ENCODE peak calls at places on chromosomes 6 and 20, in six cellular contexts. C is hippocampal formation, D is H4, J is T-cell, S is AG10803, A is AG04450. Q is an unnamed sample.

GRCh38 chr6:71602385-71602949 is 283.9 kb upstream of the RIMS1 start:
- DNase-seq in S (peak; percentile 97), D (no peak), A (no peak), J (no peak), C (no peak), Q (no peak)

GRCh38 chr6:123529058-123529457 is 107.7 kb downstream of the TRDN start:
- DNase-seq in S (no peak), A (no peak), D (no peak), J (no peak), C (no peak), Q (no peak)

GRCh38 chr6:156809034-156809433 is 31.9 kb downstream of the ARID1B start:
- DNase-seq in D (no peak), J (no peak), S (peak; percentile 76), C (no peak), A (no peak), Q (no peak)

GRCh38 chr6:18680842-18681241 is 293.7 kb downstream of the RNF144B start:
- DNase-seq in S (no peak), C (no peak), A (no peak), J (no peak), D (no peak), Q (no peak)

GRCh38 chr6:152750694-152751093 is at the start of gene VIP:
- DNase-seq in J (no peak), S (peak; percentile 40), A (no peak), C (no peak), D (no peak), Q (peak; percentile 36)

GRCh38 chr20:38635721-38636285 is 34.2 kb downstream of the ARHGAP40 start:
- DNase-seq in S (peak; percentile 18), C (no peak), J (no peak), A (no peak), D (no peak), Q (no peak)

GRCh38 chr6:161417712-161418457 is 144.0 kb upstream of the AGPAT4 start:
- DNase-seq in D (peak; percentile 34), A (peak; percentile 76), J (no peak), S (peak; percentile 83), C (no peak), Q (no peak)

GRCh38 chr6:56529594-56530191 is 113.0 kb downstream of the DST start:
- DNase-seq in S (peak; percentile 64), C (no peak), J (no peak), D (peak; percentile 48), A (no peak), Q (no peak)

GRCh38 chr6:137799950-137800568 is 67.0 kb upstream of the TNFAIP3 start:
- DNase-seq in J (peak; percentile 65), D (no peak), C (no peak), A (no peak), S (peak; percentile 48), Q (peak; percentile 22)

GRCh38 chr6:148526145-148526544 is 183.5 kb downstream of the SASH1 start:
- DNase-seq in J (no peak), D (no peak), S (no peak), A (no peak), C (no peak), Q (no peak)

GRCh38 chr20:34710568-34710839 is 6.4 kb downstream of the TP53INP2 start:
- DNase-seq in S (no peak), D (no peak), C (no peak), J (no peak), A (no peak), Q (no peak)

GRCh38 chr6:53436904-53437303 is 88.2 kb upstream of the ELOVL5 start:
- DNase-seq in C (no peak), D (no peak), A (no peak), J (no peak), S (peak; percentile 16), Q (no peak)

GRCh38 chr20:46312075-46312944 is 4.0 kb upstream of the CDH22 start:
- DNase-seq in D (no peak), J (no peak), A (no peak), S (no peak), C (no peak), Q (no peak)

GRCh38 chr6:25250878-25251277 is 28.3 kb upstream of the CARMIL1 start:
- DNase-seq in C (no peak), A (no peak), S (peak; percentile 58), J (no peak), D (no peak), Q (peak; percentile 4)

GRCh38 chr6:164108869-164109769 is 694.6 kb downstream of the QKI start:
- DNase-seq in A (no peak), S (peak; percentile 45), D (peak; percentile 76), J (no peak), C (no peak), Q (peak; percentile 96)

GRCh38 chr20:63191400-63191799 is 24.5 kb downstream of the YTHDF1 start:
- DNase-seq in D (peak; percentile 90), A (no peak), S (no peak), J (no peak), C (no peak), Q (peak; percentile 74)

GRCh38 chr6:4360920-4361319 is 225.5 kb upstream of the ECI2 start:
- DNase-seq in D (no peak), C (no peak), J (no peak), S (no peak), A (no peak), Q (no peak)

GRCh38 chr20:44448753-44449546 is 26.7 kb upstream of the TTPAL start:
- DNase-seq in C (no peak), S (no peak), A (no peak), D (peak; percentile 22), J (no peak), Q (peak; percentile 31)

GRCh38 chr6:53119772-53120409 is 28.8 kb downstream of the GCM1 start:
- DNase-seq in J (no peak), D (peak; percentile 78), A (peak; percentile 20), S (peak; percentile 67), C (no peak), Q (peak; percentile 41)

GRCh38 chr20:50814438-50815161 is 19.7 kb downstream of the BCAS4 start:
- DNase-seq in S (no peak), A (no peak), D (no peak), J (no peak), C (no peak), Q (no peak)

GRCh38 chr20:12748359-12748994 is 260.3 kb upstream of the SPTLC3 start:
- DNase-seq in A (no peak), J (no peak), C (no peak), S (no peak), D (no peak), Q (no peak)

GRCh38 chr6:35025241-35026188 is 115.6 kb downstream of the TCP11 start:
- DNase-seq in J (no peak), D (no peak), S (no peak), C (no peak), A (no peak), Q (no peak)

GRCh38 chr6:48560408-48560807 is 449.4 kb upstream of the PTCHD4 start:
- DNase-seq in S (no peak), A (no peak), D (peak; percentile 13), C (no peak), J (no peak), Q (no peak)